ENCODE peak calls at places on chromosomes 2 and 18, in nine cellular contexts. I, W, T, K, Y, N, H, C and P are unnamed samples.

GRCh38 chr2:45849491-45850283 is 198.2 kb downstream of the PRKCE start:
- DNase-seq in I (peak; percentile 58), W (no peak), T (no peak), K (no peak), Y (no peak), N (peak; percentile 61), H (peak; percentile 87), C (peak; percentile 68), P (no peak)

GRCh38 chr18:32095571-32096229 is 4.0 kb downstream of the RNF138 start:
- DNase-seq in I (no peak), W (no peak), T (no peak), K (no peak), Y (no peak), N (no peak), H (no peak), C (no peak), P (no peak)

GRCh38 chr2:67070826-67071225 is 326.3 kb upstream of the ETAA1 start:
- DNase-seq in I (no peak), W (no peak), T (no peak), K (no peak), Y (no peak), N (no peak), H (no peak), C (no peak), P (no peak)

GRCh38 chr2:46488389-46488788 is 9.0 kb downstream of the TMEM247 start:
- DNase-seq in I (peak; percentile 3), W (peak; percentile 33), T (no peak), K (no peak), Y (no peak), N (no peak), H (no peak), C (no peak), P (no peak)

GRCh38 chr2:235981629-235982028 is 186.6 kb downstream of the GBX2 start:
- DNase-seq in I (no peak), W (peak; percentile 72), T (no peak), K (no peak), Y (peak; percentile 35), N (no peak), H (peak; percentile 46), C (no peak), P (no peak)

GRCh38 chr18:11729556-11729955 is 40.5 kb downstream of the GNAL start:
- DNase-seq in I (no peak), W (no peak), T (no peak), K (no peak), Y (no peak), N (no peak), H (no peak), C (no peak), P (no peak)

GRCh38 chr2:1781291-1782080 is 37.2 kb upstream of the PXDN start:
- DNase-seq in I (no peak), W (no peak), T (no peak), K (no peak), Y (no peak), N (no peak), H (peak; percentile 66), C (no peak), P (no peak)

GRCh38 chr2:162245737-162246136 is 2.5 kb upstream of the FAP start:
- DNase-seq in I (peak; percentile 93), W (peak; percentile 10), T (no peak), K (peak; percentile 43), Y (no peak), N (no peak), H (no peak), C (peak; percentile 84), P (no peak)

GRCh38 chr2:33836628-33837027 is 237.5 kb upstream of the FAM98A start:
- DNase-seq in I (no peak), W (no peak), T (no peak), K (no peak), Y (no peak), N (no peak), H (no peak), C (no peak), P (no peak)

GRCh38 chr2:182499706-182500470 is 73.1 kb upstream of the PDE1A start:
- DNase-seq in I (peak; percentile 69), W (peak; percentile 30), T (no peak), K (no peak), Y (no peak), N (no peak), H (no peak), C (no peak), P (no peak)

GRCh38 chr2:41963661-41964525 is 83.9 kb upstream of the PKDCC start:
- DNase-seq in I (peak; percentile 41), W (peak; percentile 63), T (peak; percentile 85), K (no peak), Y (peak; percentile 43), N (no peak), H (no peak), C (no peak), P (peak; percentile 96)

GRCh38 chr2:240701091-240701735 is 9.5 kb downstream of the AQP12A start:
- DNase-seq in I (no peak), W (peak; percentile 49), T (no peak), K (no peak), Y (no peak), N (no peak), H (no peak), C (no peak), P (no peak)

GRCh38 chr2:67854798-67855197 is 208.0 kb downstream of the C1D start:
- DNase-seq in I (no peak), W (peak; percentile 41), T (no peak), K (no peak), Y (no peak), N (no peak), H (no peak), C (no peak), P (no peak)

GRCh38 chr18:12236141-12236540 is 18.0 kb upstream of the CIDEA start:
- DNase-seq in I (no peak), W (no peak), T (no peak), K (no peak), Y (no peak), N (no peak), H (no peak), C (no peak), P (no peak)

GRCh38 chr2:154952346-154953010 is 254.0 kb downstream of the KCNJ3 start:
- DNase-seq in I (no peak), W (peak; percentile 62), T (no peak), K (no peak), Y (no peak), N (no peak), H (no peak), C (no peak), P (no peak)

GRCh38 chr18:13647761-13648160 is 78.6 kb downstream of the FAM210A start:
- DNase-seq in I (no peak), W (no peak), T (no peak), K (no peak), Y (no peak), N (no peak), H (peak; percentile 67), C (no peak), P (no peak)

GRCh38 chr2:196217116-196217515 is 45.7 kb upstream of the STK17B start:
- DNase-seq in I (no peak), W (no peak), T (no peak), K (no peak), Y (no peak), N (no peak), H (no peak), C (no peak), P (no peak)

GRCh38 chr2:196224767-196225166 is 53.4 kb upstream of the STK17B start:
- DNase-seq in I (no peak), W (no peak), T (no peak), K (no peak), Y (no peak), N (no peak), H (no peak), C (no peak), P (no peak)

GRCh38 chr2:196219686-196220085 is 48.3 kb upstream of the STK17B start:
- DNase-seq in I (no peak), W (no peak), T (no peak), K (no peak), Y (no peak), N (no peak), H (no peak), C (no peak), P (no peak)

GRCh38 chr2:196218109-196218508 is 46.7 kb upstream of the STK17B start:
- DNase-seq in I (no peak), W (no peak), T (no peak), K (no peak), Y (no peak), N (no peak), H (no peak), C (no peak), P (no peak)

DNA sequence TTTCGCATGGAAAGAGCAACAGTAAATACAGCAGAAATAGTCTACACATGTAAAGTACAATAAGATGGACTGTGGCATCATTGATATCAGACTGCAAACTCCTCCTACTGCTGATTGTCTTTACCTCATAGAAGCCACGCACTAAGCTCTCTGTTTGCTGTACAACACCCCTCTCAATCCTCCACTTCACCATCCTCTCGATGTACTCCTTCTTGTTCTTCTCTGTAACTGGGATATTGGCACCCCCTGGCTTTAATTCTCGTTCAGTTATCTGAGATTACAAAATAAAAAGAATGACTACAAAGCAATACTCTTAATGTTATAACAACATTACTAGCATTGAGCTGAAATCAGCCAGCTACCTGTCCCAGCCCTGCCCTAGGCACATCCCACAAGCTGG is 49.3 kb upstream of the STK17B start:
- DNase-seq in I (no peak), W (no peak), T (no peak), K (no peak), Y (no peak), N (no peak), H (no peak), C (no peak), P (no peak)
- TF ChIP-seq CTCF in I (no peak), W (no peak), T (no peak), K (no peak), Y (no peak), N (no peak), H (no peak), C (no peak), P (no peak)

GRCh38 chr18:9831046-9831722 is 54.6 kb upstream of the TXNDC2 start:
- DNase-seq in I (no peak), W (no peak), T (no peak), K (no peak), Y (no peak), N (no peak), H (no peak), C (no peak), P (no peak)
- TF ChIP-seq CTCF in I (peak; percentile 40), W (no peak), T (no peak), K (peak; percentile 14), Y (no peak), N (no peak), H (no peak), C (peak; percentile 19), P (no peak)

DNA sequence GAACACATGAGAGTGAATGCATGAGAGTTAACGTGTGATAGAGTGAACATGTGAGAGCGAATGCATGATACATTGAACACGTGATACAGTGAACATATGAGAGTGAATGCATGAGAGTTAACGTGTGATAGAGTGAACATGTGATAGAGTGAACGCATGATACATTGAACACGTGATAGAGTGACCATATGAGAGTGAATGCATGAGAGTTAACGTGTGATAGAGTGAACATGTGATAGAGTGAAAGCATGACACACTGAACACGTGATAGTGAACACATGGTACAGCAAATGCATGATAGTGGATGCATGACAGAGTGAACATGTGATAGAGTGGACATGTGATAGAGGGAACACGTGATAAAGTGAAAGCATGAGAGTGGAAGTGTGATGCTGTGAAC is 517.9 kb downstream of the EIPR1 start:
- DNase-seq in I (no peak), W (no peak), T (no peak), K (no peak), Y (no peak), N (no peak), H (no peak), C (no peak), P (no peak)
- TF ChIP-seq CTCF in I (no peak), W (no peak), T (no peak), K (no peak), Y (no peak), N (no peak), H (no peak), C (no peak), P (no peak)

GRCh38 chr2:206863721-206864120 is 75.6 kb upstream of the CPO start:
- DNase-seq in I (no peak), W (no peak), T (no peak), K (no peak), Y (no peak), N (no peak), H (no peak), C (no peak), P (no peak)
- TF ChIP-seq CTCF in I (no peak), W (no peak), T (no peak), K (no peak), Y (no peak), N (no peak), H (no peak), C (no peak), P (no peak)